ENCODE peak calls at places on chromosomes 16 and 17, in ten cellular contexts. J, N, C, D, O, Z, M, T, R and A are unnamed samples.
A peak's percentile ranks its signal among the peaks of the same experiment; 100 is the strongest.

GRCh38 chr16:30063893-30064745 is 1.4 kb upstream of the ALDOA start:
- DNase-seq in J (no peak), N (peak; percentile 53), C (peak; percentile 67), D (peak; percentile 61), O (peak; percentile 54), Z (peak; percentile 83), M (peak; percentile 78), T (peak; percentile 77), R (peak; percentile 65), A (peak; percentile 71)

GRCh38 chr17:2181206-2181983 is 122.2 kb downstream of the SMG6 start:
- DNase-seq in J (peak; percentile 84), N (no peak), C (no peak), D (no peak), O (no peak), Z (no peak), M (no peak), T (no peak), R (no peak), A (no peak)

GRCh38 chr16:71461686-71462648 is at the start of gene ZNF23:
- DNase-seq in J (no peak), N (peak; percentile 39), C (peak; percentile 84), D (peak; percentile 86), O (peak; percentile 60), Z (peak; percentile 79), M (peak; percentile 86), T (peak; percentile 69), R (peak; percentile 64), A (peak; percentile 84)

GRCh38 chr17:29112780-29113295 is 67.4 kb downstream of the MYO18A start:
- DNase-seq in J (peak; percentile 73), N (no peak), C (no peak), D (no peak), O (no peak), Z (no peak), M (no peak), T (peak; percentile 33), R (no peak), A (peak; percentile 52)

GRCh38 chr17:13558588-13558987 is 43.1 kb downstream of the HS3ST3A1 start:
- DNase-seq in J (no peak), N (no peak), C (no peak), D (no peak), O (no peak), Z (no peak), M (no peak), T (no peak), R (no peak), A (no peak)

GRCh38 chr16:61590577-61590976 is 445.7 kb downstream of the CDH8 start:
- DNase-seq in J (no peak), N (no peak), C (no peak), D (no peak), O (no peak), Z (no peak), M (no peak), T (no peak), R (no peak), A (no peak)

GRCh38 chr17:29143894-29144293 is 36.3 kb downstream of the MYO18A start:
- DNase-seq in J (no peak), N (no peak), C (no peak), D (peak; percentile 35), O (no peak), Z (peak; percentile 43), M (peak; percentile 30), T (no peak), R (no peak), A (peak; percentile 33)

GRCh38 chr16:12971216-12971615 is 69.8 kb downstream of the SHISA9 start:
- DNase-seq in J (peak; percentile 71), N (no peak), C (no peak), D (no peak), O (no peak), Z (no peak), M (no peak), T (no peak), R (no peak), A (peak; percentile 97)

GRCh38 chr17:12789075-12789975 is at the start of gene ARHGAP44:
- DNase-seq in J (peak; percentile 7), N (no peak), C (peak; percentile 52), D (peak; percentile 87), O (no peak), Z (no peak), M (peak; percentile 47), T (peak; percentile 3), R (no peak), A (peak; percentile 73)

GRCh38 chr17:9252525-9252924 is 231.2 kb downstream of the NTN1 start:
- DNase-seq in J (no peak), N (no peak), C (no peak), D (no peak), O (no peak), Z (no peak), M (no peak), T (no peak), R (peak; percentile 33), A (no peak)

GRCh38 chr16:386641-387156 is 4.9 kb upstream of the PGAP6 start:
- DNase-seq in J (no peak), N (no peak), C (no peak), D (no peak), O (no peak), Z (no peak), M (no peak), T (no peak), R (no peak), A (no peak)

GRCh38 chr16:68369697-68370096 is 58.9 kb downstream of the PRMT7 start:
- DNase-seq in J (no peak), N (peak; percentile 75), C (peak; percentile 69), D (no peak), O (no peak), Z (peak; percentile 51), M (peak; percentile 61), T (no peak), R (no peak), A (no peak)

GRCh38 chr17:50290074-50290702 is 15.9 kb downstream of the TMEM92 start:
- DNase-seq in J (peak; percentile 99), N (no peak), C (peak; percentile 12), D (no peak), O (no peak), Z (no peak), M (peak; percentile 17), T (no peak), R (no peak), A (peak; percentile 94)

GRCh38 chr17:50946223-50946890 is 80.2 kb upstream of the TOB1 start:
- DNase-seq in J (no peak), N (no peak), C (no peak), D (no peak), O (no peak), Z (no peak), M (no peak), T (no peak), R (no peak), A (no peak)

GRCh38 chr16:12758031-12758669 is 45.5 kb downstream of the CPPED1 start:
- DNase-seq in J (no peak), N (no peak), C (no peak), D (no peak), O (no peak), Z (no peak), M (no peak), T (no peak), R (no peak), A (peak; percentile 12)

GRCh38 chr17:35432176-35433074 is at the start of gene SLFN12:
- DNase-seq in J (peak; percentile 96), N (peak; percentile 67), C (peak; percentile 38), D (no peak), O (peak; percentile 15), Z (peak; percentile 72), M (peak; percentile 49), T (no peak), R (peak; percentile 76), A (peak; percentile 87)

GRCh38 chr17:63653018-63653417 is 30.8 kb downstream of the MAP3K3 start:
- DNase-seq in J (no peak), N (no peak), C (no peak), D (no peak), O (no peak), Z (no peak), M (no peak), T (no peak), R (no peak), A (no peak)

GRCh38 chr16:1059310-1059709 is 13.2 kb upstream of the SSTR5 start:
- DNase-seq in J (no peak), N (no peak), C (no peak), D (no peak), O (no peak), Z (no peak), M (no peak), T (no peak), R (no peak), A (no peak)

GRCh38 chr17:17990282-17990681 is 17.6 kb downstream of the DRC3 start:
- DNase-seq in J (no peak), N (no peak), C (no peak), D (no peak), O (no peak), Z (no peak), M (no peak), T (no peak), R (no peak), A (peak; percentile 32)

GRCh38 chr16:8704098-8704497 is 29.7 kb downstream of the ABAT start:
- DNase-seq in J (no peak), N (no peak), C (no peak), D (no peak), O (no peak), Z (no peak), M (no peak), T (no peak), R (no peak), A (no peak)

GRCh38 chr16:31440511-31441184 is 1.9 kb downstream of the ZNF843 start:
- DNase-seq in J (no peak), N (no peak), C (no peak), D (no peak), O (no peak), Z (no peak), M (no peak), T (no peak), R (no peak), A (no peak)

GRCh38 chr17:16887523-16888095 is 84.3 kb downstream of the TNFRSF13B start:
- DNase-seq in J (no peak), N (no peak), C (no peak), D (no peak), O (no peak), Z (no peak), M (no peak), T (no peak), R (no peak), A (no peak)

GRCh38 chr16:69217433-69217832 is 30.5 kb downstream of the SNTB2 start:
- DNase-seq in J (no peak), N (no peak), C (no peak), D (no peak), O (no peak), Z (no peak), M (no peak), T (no peak), R (no peak), A (peak; percentile 41)

GRCh38 chr17:61723183-61723582 is 132.2 kb upstream of the NACA2 start:
- DNase-seq in J (no peak), N (no peak), C (no peak), D (no peak), O (no peak), Z (no peak), M (no peak), T (no peak), R (no peak), A (no peak)

GRCh38 chr16:85221810-85222150 is 109.5 kb upstream of the CIBAR2 start:
- DNase-seq in J (no peak), N (no peak), C (no peak), D (no peak), O (no peak), Z (no peak), M (no peak), T (no peak), R (no peak), A (no peak)

GRCh38 chr17:8789743-8790142 is 9.4 kb downstream of the MFSD6L start:
- DNase-seq in J (no peak), N (no peak), C (no peak), D (no peak), O (no peak), Z (no peak), M (no peak), T (no peak), R (no peak), A (no peak)

GRCh38 chr16:57091200-57091989 is 988 bp upstream of the CPNE2 start:
- DNase-seq in J (no peak), N (no peak), C (no peak), D (peak; percentile 62), O (no peak), Z (no peak), M (no peak), T (no peak), R (no peak), A (peak; percentile 53)

GRCh38 chr17:49777577-49777976 is 10.9 kb upstream of the KAT7 start:
- DNase-seq in J (no peak), N (no peak), C (no peak), D (no peak), O (no peak), Z (no peak), M (no peak), T (no peak), R (no peak), A (no peak)